ENCODE peak calls at places on chromosomes 6 and 20, in eight cellular contexts. W is A549, P is endodermal cell, J is GM23338, G is SJSA1, H is aorta, S is ovary, K is brain microvascular endothelial cell. D is an unnamed sample.

GRCh38 chr20:36483919-36484808 is 57.2 kb upstream of the MYL9 start:
- DNase-seq in P (no peak), J (no peak), K (no peak), G (peak), H (no peak), S (no peak), W (no peak), D (no peak)

GRCh38 chr6:133092771-133093170 is 148.4 kb upstream of the EYA4 start:
- DNase-seq in G (no peak), H (no peak), W (no peak), P (no peak), K (no peak), S (no peak), J (no peak), D (no peak)

GRCh38 chr6:15400572-15401004 is 154.7 kb downstream of the JARID2 start:
- DNase-seq in S (peak), H (peak), K (peak), G (no peak), J (peak), P (peak), W (peak), D (no peak)

GRCh38 chr6:109051301-109051700 is 43.3 kb downstream of the SESN1 start:
- DNase-seq in G (no peak), P (no peak), W (no peak), H (no peak), K (no peak), S (no peak), J (no peak), D (no peak)

GRCh38 chr6:110816677-110817076 is 1.4 kb upstream of the CDK19 start:
- DNase-seq in K (no peak), H (no peak), J (peak), S (no peak), W (no peak), G (no peak), P (no peak), D (no peak)

GRCh38 chr6:158856261-158856660 is 37.1 kb upstream of the EZR start:
- DNase-seq in H (no peak), K (no peak), G (no peak), S (no peak), J (no peak), P (no peak), W (no peak), D (no peak)

GRCh38 chr20:9927224-9927623 is 88.3 kb upstream of the PAK5 start:
- DNase-seq in J (no peak), K (no peak), G (no peak), W (no peak), S (no peak), H (no peak), P (no peak), D (no peak)

GRCh38 chr20:24656391-24656790 is 187.0 kb downstream of the SYNDIG1 start:
- DNase-seq in G (no peak), S (no peak), J (no peak), K (no peak), P (no peak), W (no peak), H (no peak), D (no peak)

GRCh38 chr20:8912731-8913130 is 156.2 kb upstream of the PLCB4 start:
- DNase-seq in S (no peak), J (no peak), W (no peak), H (no peak), G (no peak), K (no peak), P (no peak), D (no peak)

GRCh38 chr6:140071601-140072062 is 697.2 kb upstream of the CITED2 start:
- DNase-seq in J (no peak), H (no peak), K (peak), W (no peak), P (no peak), S (no peak), G (no peak), D (no peak)

GRCh38 chr6:34680802-34681515 is 15.6 kb downstream of the ILRUN start:
- DNase-seq in K (no peak), P (no peak), H (no peak), G (no peak), S (no peak), J (no peak), W (peak), D (no peak)

GRCh38 chr6:18368277-18369105 is 18.7 kb upstream of the RNF144B start:
- DNase-seq in G (no peak), S (no peak), H (no peak), W (no peak), P (no peak), J (no peak), K (no peak), D (no peak)

GRCh38 chr6:105781248-105781647 is 304.9 kb upstream of the PRDM1 start:
- DNase-seq in G (no peak), J (no peak), W (no peak), H (no peak), S (no peak), P (no peak), K (no peak), D (peak)

GRCh38 chr20:53642196-53643030 is 48.8 kb upstream of the ZNF217 start:
- DNase-seq in G (peak), P (peak), S (no peak), H (no peak), K (peak), W (peak), J (peak), D (no peak)

GRCh38 chr6:102918161-102918560 is 1524.7 kb downstream of the GRIK2 start:
- DNase-seq in H (no peak), P (no peak), S (no peak), W (no peak), G (no peak), J (no peak), K (no peak), D (no peak)

GRCh38 chr20:63831696-63832686 is 927 bp upstream of the ZBTB46 start:
- DNase-seq in S (peak), H (no peak), W (no peak), K (no peak), P (peak), G (no peak), J (peak), D (no peak)

GRCh38 chr6:35219683-35220326 is 6.0 kb downstream of the SCUBE3 start:
- DNase-seq in P (no peak), J (no peak), W (no peak), G (no peak), H (no peak), S (no peak), K (no peak), D (no peak)

GRCh38 chr6:39520943-39521342 is 198.4 kb upstream of the KCNK16 start:
- DNase-seq in J (no peak), G (no peak), W (no peak), H (no peak), K (no peak), P (no peak), S (no peak), D (no peak)

GRCh38 chr6:34234667-34235604 is 1.7 kb upstream of the HMGA1 start:
- DNase-seq in J (peak), K (no peak), H (peak), G (no peak), P (peak), S (no peak), W (no peak), D (no peak)

GRCh38 chr6:162543221-162543620 is 184.3 kb downstream of the PRKN start:
- DNase-seq in S (no peak), P (peak), J (peak), H (no peak), G (no peak), W (no peak), K (no peak), D (no peak)

GRCh38 chr6:52718535-52718934 is 44.7 kb downstream of the GSTA2 start:
- DNase-seq in J (no peak), P (no peak), H (no peak), W (no peak), S (no peak), K (no peak), G (no peak), D (no peak)

GRCh38 chr6:41652876-41653641 is 14.8 kb downstream of the MDFI start:
- DNase-seq in P (peak), J (no peak), S (no peak), K (no peak), G (no peak), W (no peak), H (peak), D (no peak)

GRCh38 chr6:19697744-19698290 is 139.4 kb upstream of the ID4 start:
- DNase-seq in J (no peak), K (peak), G (peak), S (no peak), W (no peak), P (no peak), H (no peak), D (no peak)

GRCh38 chr6:106300944-106301343 is 24.6 kb downstream of the ATG5 start:
- DNase-seq in H (no peak), S (no peak), K (no peak), G (no peak), J (peak), P (no peak), W (peak), D (no peak)

GRCh38 chr20:2538931-2539330 is 2.6 kb downstream of the TMC2 start:
- DNase-seq in K (no peak), P (no peak), W (no peak), J (no peak), G (no peak), S (peak), H (no peak), D (no peak)

GRCh38 chr6:49462071-49462470 is 982 bp downstream of the MMUT start:
- DNase-seq in J (no peak), P (no peak), S (no peak), G (no peak), K (no peak), W (no peak), H (no peak), D (no peak)

GRCh38 chr6:49462599-49462926 is 490 bp downstream of the MMUT start:
- DNase-seq in S (no peak), J (peak), P (no peak), K (no peak), G (no peak), H (no peak), W (no peak), D (no peak)

GRCh38 chr6:49464691-49465090 is 1.5 kb downstream of the CENPQ start:
- DNase-seq in W (no peak), H (no peak), S (no peak), P (no peak), G (no peak), K (no peak), J (no peak), D (no peak)

GRCh38 chr6:49462927-49463611 is at the start of the genes CENPQ and MMUT:
- DNase-seq in J (peak), H (peak), K (peak), P (peak), G (peak), S (peak), W (peak), D (peak)

DNA sequence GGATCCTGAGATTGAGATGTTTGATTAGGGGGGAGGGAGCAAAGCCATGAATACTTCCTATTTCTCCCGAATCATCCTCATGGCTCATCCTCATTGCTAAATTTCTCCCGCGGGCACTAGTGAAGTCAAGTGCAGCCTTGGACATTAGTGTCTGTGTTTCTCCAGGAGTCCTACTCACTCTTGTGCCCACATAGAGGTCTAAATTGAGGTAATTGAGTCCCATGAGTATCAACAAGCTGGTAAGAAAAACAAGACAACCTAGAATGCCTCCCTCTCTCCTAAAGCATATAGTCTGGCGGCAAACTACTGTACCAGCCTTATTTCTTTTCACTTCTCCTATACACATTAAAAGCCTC is 420 bp downstream of the CENPQ start:
- DNase-seq in J (no peak), G (no peak), K (no peak), P (no peak), W (no peak), H (no peak), S (no peak), D (no peak)
- H3K27ac ChIP-seq in J (peak), G (peak), K (peak), P (no peak), W (peak), H (no peak), S (peak), D (peak)

DNA sequence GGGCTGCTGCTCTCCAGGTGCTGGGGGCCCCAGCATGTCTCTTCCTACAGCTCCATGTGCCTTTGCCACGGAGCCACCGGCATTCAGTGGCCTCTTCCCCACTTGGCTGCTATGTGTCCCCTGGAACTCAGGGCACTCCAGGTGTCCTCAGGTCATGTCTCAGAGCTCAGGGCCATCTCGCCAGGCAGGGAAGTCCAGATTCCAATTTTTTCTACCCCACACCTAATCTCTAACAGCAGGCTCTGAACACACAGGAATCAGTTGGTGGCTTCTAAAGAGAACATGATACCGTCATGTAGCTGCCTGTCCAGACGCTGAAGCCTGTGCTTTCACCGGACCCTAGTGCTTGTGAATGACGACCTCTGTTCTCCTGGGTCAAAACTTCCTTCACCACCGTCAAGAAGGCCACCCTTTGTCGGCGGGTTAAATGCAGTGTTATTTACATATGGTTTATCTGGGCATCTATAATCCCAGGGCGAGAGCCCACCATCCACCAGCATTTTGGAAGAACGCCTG is 4.2 kb upstream of the SLCO4A1 start:
- DNase-seq in J (no peak), K (no peak), S (no peak), W (no peak), P (no peak), H (no peak), G (no peak), D (no peak)
- H3K27ac ChIP-seq in J (no peak), K (no peak), S (no peak), W (no peak), P (no peak), H (no peak), G (no peak), D (no peak)

GRCh38 chr20:17635320-17635673 is 46.7 kb downstream of the RRBP1 start:
- DNase-seq in K (no peak), S (no peak), J (no peak), G (no peak), H (no peak), P (no peak), W (no peak), D (no peak)
- H3K27ac ChIP-seq in K (no peak), S (peak), J (no peak), G (no peak), H (no peak), P (no peak), W (no peak), D (no peak)

GRCh38 chr6:43673444-43674063 is 14.0 kb downstream of the MRPS18A start:
- DNase-seq in P (no peak), W (no peak), K (no peak), J (no peak), S (no peak), G (no peak), H (peak), D (no peak)
- H3K27ac ChIP-seq in P (no peak), W (no peak), K (no peak), J (no peak), S (no peak), G (no peak), H (no peak), D (no peak)

DNA sequence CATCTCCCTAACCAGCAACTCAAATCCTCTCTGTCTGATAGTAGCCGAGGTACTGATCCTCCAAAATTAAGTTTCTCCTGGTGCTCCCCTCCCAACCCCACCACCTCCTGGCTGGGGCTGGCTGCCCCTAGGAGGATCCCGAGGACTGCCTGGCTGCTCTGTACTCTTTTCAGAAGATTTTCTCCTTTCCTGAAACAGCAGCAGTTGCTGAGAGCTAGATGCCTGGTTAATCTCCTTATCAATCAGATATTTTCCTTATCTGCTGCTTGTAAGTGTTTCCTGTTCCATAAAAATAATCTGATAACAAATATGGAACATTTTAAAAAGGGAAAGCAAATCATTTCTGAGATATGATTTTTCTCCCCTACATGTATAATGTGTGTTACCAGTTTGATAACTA is 52.8 kb downstream of the ZMYND8 start:
- DNase-seq in P (no peak), K (no peak), W (no peak), G (no peak), J (no peak), S (no peak), H (peak), D (no peak)
- H3K27ac ChIP-seq in P (no peak), K (peak), W (peak), G (no peak), J (peak), S (no peak), H (no peak), D (peak)

DNA sequence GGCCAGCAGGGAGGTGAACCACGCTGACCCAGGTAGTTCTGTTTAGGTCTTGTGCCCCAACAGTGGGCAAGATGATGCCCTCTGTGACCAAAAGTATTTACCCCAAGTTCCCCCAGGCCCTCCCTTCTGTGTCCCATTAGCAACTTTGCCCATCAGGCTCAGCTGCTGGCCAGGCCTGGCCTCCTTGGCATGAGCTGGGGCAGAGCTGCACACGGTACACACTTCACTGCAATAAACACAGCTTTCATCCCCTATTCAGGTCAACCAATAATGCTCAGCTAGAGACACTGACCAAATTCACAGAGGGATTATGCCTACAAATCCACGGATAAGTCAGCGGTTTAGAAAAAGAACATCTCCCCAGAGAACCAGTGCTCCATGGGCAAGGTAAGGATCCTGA is 103.7 kb downstream of the SLC23A2 start:
- DNase-seq in P (no peak), J (no peak), S (no peak), K (no peak), W (no peak), G (no peak), H (no peak), D (no peak)
- H3K27ac ChIP-seq in P (no peak), J (no peak), S (no peak), K (no peak), W (peak), G (no peak), H (no peak), D (peak)

DNA sequence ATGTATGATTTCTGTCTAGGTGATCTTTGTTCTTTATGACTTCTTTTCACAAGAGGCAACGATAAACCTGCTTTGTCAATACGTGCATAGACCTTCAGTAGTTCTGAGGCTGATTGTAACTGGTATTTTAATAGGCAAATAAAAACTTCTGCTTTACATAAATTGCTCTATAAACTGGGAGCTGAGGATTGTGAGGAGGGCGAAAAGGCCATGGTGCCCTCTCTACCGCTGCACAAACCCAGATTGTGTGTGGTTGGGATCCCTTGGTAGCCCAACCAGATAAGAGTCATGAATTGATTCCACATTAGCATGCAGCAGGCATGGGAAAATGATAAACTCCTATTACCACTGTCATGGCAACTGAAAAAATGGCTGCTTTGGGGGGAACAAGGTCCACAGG is 157.7 kb upstream of the SALL4 start:
- DNase-seq in W (no peak), P (no peak), K (no peak), S (no peak), H (no peak), G (no peak), J (no peak), D (no peak)
- H3K27ac ChIP-seq in W (no peak), P (peak), K (no peak), S (no peak), H (no peak), G (no peak), J (no peak), D (no peak)

DNA sequence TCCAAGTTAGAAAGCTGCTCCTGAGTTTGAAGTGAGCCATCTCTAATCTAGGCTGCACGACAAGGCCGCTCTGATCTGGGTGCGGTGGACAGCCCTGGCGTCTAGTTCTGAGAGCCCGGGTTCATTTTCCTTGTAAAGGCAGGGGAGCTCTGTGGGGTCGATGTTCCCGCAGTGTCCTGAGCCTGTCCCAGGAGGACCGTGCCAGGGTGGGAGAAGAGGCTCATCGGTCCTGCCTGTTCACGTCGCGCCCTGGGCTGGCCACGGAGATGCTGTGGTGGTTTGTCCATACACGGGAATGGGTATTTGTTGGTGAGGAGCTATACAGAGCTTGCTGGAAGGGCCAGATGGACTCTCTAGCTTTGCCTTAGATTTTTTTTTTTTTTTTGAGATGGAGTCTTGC is 27.0 kb downstream of the PSMG4 start:
- DNase-seq in K (no peak), G (no peak), W (no peak), P (peak), H (peak), S (peak), J (no peak), D (no peak)
- H3K27ac ChIP-seq in K (no peak), G (no peak), W (no peak), P (peak), H (no peak), S (no peak), J (no peak), D (no peak)